ENCODE peak calls at places on chromosomes 5 and 9, in seven cellular contexts. One of them, this sample, is unnamed.

GRCh38 chr5:159657298-159657697 is 259.0 kb upstream of the ADRA1B start:
- DNase-seq in iPS-NIHi11: no peak
- DNase-seq in left colon: no peak
- DNase-seq in aorta: no peak
- DNase-seq in uterus: no peak
- DNase-seq in CD8-positive, alpha-beta T cell: no peak
- DNase-seq in stimulated activated CD8-positive, alpha-beta memory T cell treated with anti-CD3 and anti-CD28 coated beads, Interleukin-4, amount 100 ng/mL, for 48 hours: no peak
- DNase-seq in this sample: no peak

GRCh38 chr5:164934039-164934438 is 1428.6 kb downstream of the MAT2B start:
- DNase-seq in uterus: no peak
- DNase-seq in left colon: no peak
- DNase-seq in stimulated activated CD8-positive, alpha-beta memory T cell treated with anti-CD3 and anti-CD28 coated beads, Interleukin-4, amount 100 ng/mL, for 48 hours: no peak
- DNase-seq in CD8-positive, alpha-beta T cell: no peak
- DNase-seq in iPS-NIHi11: no peak
- DNase-seq in aorta: no peak
- DNase-seq in this sample: no peak

GRCh38 chr9:4796988-4797956 is 4.5 kb downstream of the RCL1 start:
- DNase-seq in CD8-positive, alpha-beta T cell: no peak
- DNase-seq in stimulated activated CD8-positive, alpha-beta memory T cell treated with anti-CD3 and anti-CD28 coated beads, Interleukin-4, amount 100 ng/mL, for 48 hours: no peak
- DNase-seq in uterus: no peak
- DNase-seq in left colon: no peak
- DNase-seq in iPS-NIHi11: peak
- DNase-seq in aorta: no peak
- DNase-seq in this sample: no peak

GRCh38 chr5:151239237-151239861 is 13.6 kb upstream of the GM2A start:
- DNase-seq in CD8-positive, alpha-beta T cell: peak
- DNase-seq in aorta: peak
- DNase-seq in left colon: peak
- DNase-seq in stimulated activated CD8-positive, alpha-beta memory T cell treated with anti-CD3 and anti-CD28 coated beads, Interleukin-4, amount 100 ng/mL, for 48 hours: peak
- DNase-seq in iPS-NIHi11: peak
- DNase-seq in uterus: peak
- DNase-seq in this sample: no peak

GRCh38 chr5:71891856-71892255 is 172.8 kb downstream of the CARTPT start:
- DNase-seq in CD8-positive, alpha-beta T cell: no peak
- DNase-seq in left colon: no peak
- DNase-seq in stimulated activated CD8-positive, alpha-beta memory T cell treated with anti-CD3 and anti-CD28 coated beads, Interleukin-4, amount 100 ng/mL, for 48 hours: no peak
- DNase-seq in aorta: no peak
- DNase-seq in iPS-NIHi11: peak
- DNase-seq in uterus: no peak
- DNase-seq in this sample: no peak

GRCh38 chr5:168892618-168893017 is 313.4 kb upstream of the PANK3 start:
- DNase-seq in CD8-positive, alpha-beta T cell: no peak
- DNase-seq in uterus: no peak
- DNase-seq in left colon: no peak
- DNase-seq in iPS-NIHi11: no peak
- DNase-seq in stimulated activated CD8-positive, alpha-beta memory T cell treated with anti-CD3 and anti-CD28 coated beads, Interleukin-4, amount 100 ng/mL, for 48 hours: no peak
- DNase-seq in aorta: no peak
- DNase-seq in this sample: no peak

GRCh38 chr9:108565651-108566378 is 290.0 kb downstream of the ACTL7B start:
- DNase-seq in iPS-NIHi11: peak
- DNase-seq in uterus: peak
- DNase-seq in aorta: peak
- DNase-seq in left colon: peak
- DNase-seq in CD8-positive, alpha-beta T cell: no peak
- DNase-seq in stimulated activated CD8-positive, alpha-beta memory T cell treated with anti-CD3 and anti-CD28 coated beads, Interleukin-4, amount 100 ng/mL, for 48 hours: peak
- DNase-seq in this sample: no peak

GRCh38 chr9:79610019-79610760 is 38.4 kb downstream of the TLE4 start:
- DNase-seq in uterus: no peak
- DNase-seq in stimulated activated CD8-positive, alpha-beta memory T cell treated with anti-CD3 and anti-CD28 coated beads, Interleukin-4, amount 100 ng/mL, for 48 hours: no peak
- DNase-seq in CD8-positive, alpha-beta T cell: no peak
- DNase-seq in iPS-NIHi11: no peak
- DNase-seq in left colon: no peak
- DNase-seq in aorta: no peak
- DNase-seq in this sample: no peak

GRCh38 chr5:36815871-36816270 is 60.7 kb upstream of the NIPBL start:
- DNase-seq in CD8-positive, alpha-beta T cell: no peak
- DNase-seq in aorta: no peak
- DNase-seq in left colon: no peak
- DNase-seq in iPS-NIHi11: no peak
- DNase-seq in uterus: no peak
- DNase-seq in stimulated activated CD8-positive, alpha-beta memory T cell treated with anti-CD3 and anti-CD28 coated beads, Interleukin-4, amount 100 ng/mL, for 48 hours: no peak
- DNase-seq in this sample: no peak

GRCh38 chr5:80656425-80656824 is 1.6 kb upstream of the DHFR start:
- DNase-seq in uterus: no peak
- DNase-seq in CD8-positive, alpha-beta T cell: no peak
- DNase-seq in aorta: no peak
- DNase-seq in iPS-NIHi11: no peak
- DNase-seq in stimulated activated CD8-positive, alpha-beta memory T cell treated with anti-CD3 and anti-CD28 coated beads, Interleukin-4, amount 100 ng/mL, for 48 hours: no peak
- DNase-seq in left colon: no peak
- DNase-seq in this sample: no peak

GRCh38 chr5:171475551-171476035 is 56.1 kb downstream of the FGF18 start:
- DNase-seq in aorta: no peak
- DNase-seq in stimulated activated CD8-positive, alpha-beta memory T cell treated with anti-CD3 and anti-CD28 coated beads, Interleukin-4, amount 100 ng/mL, for 48 hours: no peak
- DNase-seq in left colon: no peak
- DNase-seq in iPS-NIHi11: no peak
- DNase-seq in CD8-positive, alpha-beta T cell: no peak
- DNase-seq in uterus: no peak
- DNase-seq in this sample: no peak

GRCh38 chr5:148927307-148927946 is 101.0 kb downstream of the ADRB2 start:
- DNase-seq in left colon: no peak
- DNase-seq in aorta: no peak
- DNase-seq in uterus: no peak
- DNase-seq in CD8-positive, alpha-beta T cell: no peak
- DNase-seq in iPS-NIHi11: no peak
- DNase-seq in stimulated activated CD8-positive, alpha-beta memory T cell treated with anti-CD3 and anti-CD28 coated beads, Interleukin-4, amount 100 ng/mL, for 48 hours: no peak
- DNase-seq in this sample: no peak

GRCh38 chr5:19739691-19740090 is 248.3 kb downstream of the CDH18 start:
- DNase-seq in aorta: no peak
- DNase-seq in stimulated activated CD8-positive, alpha-beta memory T cell treated with anti-CD3 and anti-CD28 coated beads, Interleukin-4, amount 100 ng/mL, for 48 hours: no peak
- DNase-seq in CD8-positive, alpha-beta T cell: no peak
- DNase-seq in iPS-NIHi11: no peak
- DNase-seq in left colon: no peak
- DNase-seq in uterus: no peak
- DNase-seq in this sample: no peak

GRCh38 chr9:21972361-21972760 is 21.8 kb downstream of the CDKN2A start:
- DNase-seq in uterus: no peak
- DNase-seq in left colon: no peak
- DNase-seq in stimulated activated CD8-positive, alpha-beta memory T cell treated with anti-CD3 and anti-CD28 coated beads, Interleukin-4, amount 100 ng/mL, for 48 hours: no peak
- DNase-seq in iPS-NIHi11: no peak
- DNase-seq in CD8-positive, alpha-beta T cell: no peak
- DNase-seq in aorta: no peak
- DNase-seq in this sample: no peak

GRCh38 chr5:17275279-17276158 is 58.1 kb downstream of the BASP1 start:
- DNase-seq in iPS-NIHi11: no peak
- DNase-seq in aorta: no peak
- DNase-seq in uterus: no peak
- DNase-seq in left colon: no peak
- DNase-seq in CD8-positive, alpha-beta T cell: no peak
- DNase-seq in stimulated activated CD8-positive, alpha-beta memory T cell treated with anti-CD3 and anti-CD28 coated beads, Interleukin-4, amount 100 ng/mL, for 48 hours: no peak
- DNase-seq in this sample: no peak

GRCh38 chr5:64789457-64789856 is 20.7 kb downstream of the CWC27 start:
- DNase-seq in left colon: no peak
- DNase-seq in CD8-positive, alpha-beta T cell: no peak
- DNase-seq in aorta: no peak
- DNase-seq in stimulated activated CD8-positive, alpha-beta memory T cell treated with anti-CD3 and anti-CD28 coated beads, Interleukin-4, amount 100 ng/mL, for 48 hours: no peak
- DNase-seq in iPS-NIHi11: no peak
- DNase-seq in uterus: no peak
- DNase-seq in this sample: no peak

GRCh38 chr5:143921525-143922311 is 109.8 kb downstream of the HMHB1 start:
- DNase-seq in aorta: no peak
- DNase-seq in stimulated activated CD8-positive, alpha-beta memory T cell treated with anti-CD3 and anti-CD28 coated beads, Interleukin-4, amount 100 ng/mL, for 48 hours: no peak
- DNase-seq in CD8-positive, alpha-beta T cell: no peak
- DNase-seq in iPS-NIHi11: no peak
- DNase-seq in uterus: no peak
- DNase-seq in left colon: no peak
- DNase-seq in this sample: no peak

GRCh38 chr9:33379666-33380389 is 22.5 kb downstream of the AQP7 start:
- DNase-seq in left colon: no peak
- DNase-seq in aorta: no peak
- DNase-seq in iPS-NIHi11: no peak
- DNase-seq in CD8-positive, alpha-beta T cell: no peak
- DNase-seq in uterus: no peak
- DNase-seq in stimulated activated CD8-positive, alpha-beta memory T cell treated with anti-CD3 and anti-CD28 coated beads, Interleukin-4, amount 100 ng/mL, for 48 hours: no peak
- DNase-seq in this sample: no peak

GRCh38 chr5:151319334-151319733 is 15.8 kb upstream of the SLC36A3 start:
- DNase-seq in aorta: peak
- DNase-seq in stimulated activated CD8-positive, alpha-beta memory T cell treated with anti-CD3 and anti-CD28 coated beads, Interleukin-4, amount 100 ng/mL, for 48 hours: no peak
- DNase-seq in uterus: peak
- DNase-seq in iPS-NIHi11: peak
- DNase-seq in left colon: peak
- DNase-seq in CD8-positive, alpha-beta T cell: peak
- DNase-seq in this sample: no peak

GRCh38 chr9:119509291-119509905 is 140.2 kb upstream of the BRINP1 start:
- DNase-seq in iPS-NIHi11: no peak
- DNase-seq in uterus: no peak
- DNase-seq in left colon: no peak
- DNase-seq in stimulated activated CD8-positive, alpha-beta memory T cell treated with anti-CD3 and anti-CD28 coated beads, Interleukin-4, amount 100 ng/mL, for 48 hours: no peak
- DNase-seq in CD8-positive, alpha-beta T cell: no peak
- DNase-seq in aorta: no peak
- DNase-seq in this sample: no peak

This sample was measured in effector memory CD4-positive, alpha-beta T cell.